ENCODE peak calls at places on chromosomes 16 and 17, in eight cellular contexts. B, L, I, U, D, Y, A and S are unnamed samples.

GRCh38 chr17:39678340-39679116 is 9.3 kb downstream of the PGAP3 start:
- DNase-seq in I (no peak), D (no peak), Y (no peak), A (no peak), L (no peak), U (no peak), B (no peak), S (no peak)

GRCh38 chr16:30805370-30806169 is 18.6 kb upstream of the ZNF629 start:
- DNase-seq in D (peak; percentile 76), B (peak; percentile 53), U (peak; percentile 81), I (peak; percentile 40), Y (peak; percentile 24), A (no peak), L (peak; percentile 24), S (peak; percentile 94)

GRCh38 chr17:16013943-16014407 is 14.4 kb downstream of the TTC19 start:
- DNase-seq in L (no peak), U (peak; percentile 79), I (peak; percentile 48), Y (no peak), D (peak; percentile 87), B (no peak), A (no peak), S (no peak)

GRCh38 chr17:30246460-30246859 is 11.0 kb upstream of the SLC6A4 start:
- DNase-seq in D (no peak), B (no peak), A (no peak), U (no peak), I (no peak), L (no peak), Y (no peak), S (no peak)

GRCh38 chr16:67562526-67562917 is at the start of gene CTCF:
- DNase-seq in L (peak; percentile 24), I (no peak), A (peak; percentile 21), B (peak; percentile 82), D (peak; percentile 88), Y (peak; percentile 76), U (peak; percentile 86), S (peak; percentile 94)

GRCh38 chr17:44383363-44383762 is 6.1 kb downstream of the ITGA2B start:
- DNase-seq in B (no peak), A (no peak), L (no peak), D (no peak), Y (no peak), I (no peak), U (no peak), S (peak; percentile 61)

GRCh38 chr16:69123894-69124293 is 8.5 kb downstream of the CHTF8 start:
- DNase-seq in L (peak; percentile 27), B (peak; percentile 75), U (peak; percentile 76), I (peak; percentile 70), D (peak; percentile 60), Y (peak; percentile 57), A (no peak), S (peak; percentile 63)

GRCh38 chr17:49872776-49873377 is 25.0 kb upstream of the TAC4 start:
- DNase-seq in I (no peak), D (no peak), B (peak; percentile 56), A (no peak), U (no peak), L (no peak), Y (no peak), S (no peak)

GRCh38 chr16:69319826-69320730 is 8.9 kb downstream of the VPS4A start:
- DNase-seq in I (no peak), A (no peak), U (no peak), Y (no peak), D (no peak), B (no peak), L (no peak), S (no peak)

GRCh38 chr16:85238233-85238647 is 126.0 kb upstream of the CIBAR2 start:
- DNase-seq in Y (no peak), D (no peak), U (peak; percentile 85), I (no peak), A (no peak), L (peak; percentile 82), B (no peak), S (peak; percentile 94)

GRCh38 chr16:49378816-49379215 is 5.2 kb downstream of the C16orf78 start:
- DNase-seq in L (no peak), D (no peak), Y (no peak), I (no peak), A (no peak), U (no peak), B (no peak), S (no peak)